ENCODE peak calls at places on chromosomes 16 and 17, in five cellular contexts. One of them, this sample, is unnamed.

GRCh38 chr17:80385046-80385445 is 29.9 kb upstream of the ENDOV start:
- DNase-seq in breast epithelium: no peak
- DNase-seq in anterior cingulate cortex: no peak
- DNase-seq in RWPE2: no peak
- DNase-seq in EH: no peak
- DNase-seq in this sample: no peak

GRCh38 chr16:68068926-68069325 is 16.2 kb upstream of the NFATC3 start:
- DNase-seq in breast epithelium: no peak
- DNase-seq in anterior cingulate cortex: no peak
- DNase-seq in RWPE2: no peak
- DNase-seq in EH: no peak
- DNase-seq in this sample: no peak

GRCh38 chr17:17988427-17988945 is 15.8 kb downstream of the DRC3 start:
- DNase-seq in breast epithelium: no peak
- DNase-seq in anterior cingulate cortex: no peak
- DNase-seq in RWPE2: no peak
- DNase-seq in EH: no peak
- DNase-seq in this sample: no peak

GRCh38 chr16:10514369-10515055 is 65.9 kb downstream of the EMP2 start:
- DNase-seq in breast epithelium: no peak
- DNase-seq in anterior cingulate cortex: no peak
- DNase-seq in RWPE2: no peak
- DNase-seq in EH: peak
- DNase-seq in this sample: no peak

GRCh38 chr16:648071-648785 is 937 bp upstream of the WDR90 start:
- DNase-seq in breast epithelium: no peak
- DNase-seq in anterior cingulate cortex: no peak
- DNase-seq in RWPE2: no peak
- DNase-seq in EH: peak
- DNase-seq in this sample: no peak

GRCh38 chr16:51657844-51658243 is 506.8 kb upstream of the SALL1 start:
- DNase-seq in breast epithelium: no peak
- DNase-seq in anterior cingulate cortex: no peak
- DNase-seq in RWPE2: no peak
- DNase-seq in EH: no peak
- DNase-seq in this sample: no peak

GRCh38 chr17:29061036-29061435 is 18.1 kb downstream of the PIPOX start:
- DNase-seq in breast epithelium: no peak
- DNase-seq in anterior cingulate cortex: no peak
- DNase-seq in RWPE2: no peak
- DNase-seq in EH: no peak
- DNase-seq in this sample: no peak

GRCh38 chr17:10622610-10623485 is 34.3 kb downstream of the MYH3 start:
- DNase-seq in breast epithelium: no peak
- DNase-seq in anterior cingulate cortex: no peak
- DNase-seq in RWPE2: no peak
- DNase-seq in EH: peak
- DNase-seq in this sample: no peak

GRCh38 chr17:1461193-1461944 is 5.3 kb upstream of the CRK start:
- DNase-seq in breast epithelium: no peak
- DNase-seq in anterior cingulate cortex: no peak
- DNase-seq in RWPE2: no peak
- DNase-seq in EH: peak
- DNase-seq in this sample: no peak

GRCh38 chr17:18950944-18951905 is 740 bp upstream of the SLC5A10 start:
- DNase-seq in breast epithelium: no peak
- DNase-seq in anterior cingulate cortex: no peak
- DNase-seq in RWPE2: no peak
- DNase-seq in EH: no peak
- DNase-seq in this sample: no peak

GRCh38 chr16:87930456-87930855 is 5.9 kb downstream of the CA5A start:
- DNase-seq in breast epithelium: no peak
- DNase-seq in anterior cingulate cortex: no peak
- DNase-seq in RWPE2: no peak
- DNase-seq in EH: no peak
- DNase-seq in this sample: no peak

GRCh38 chr17:48804936-48805411 is 12.1 kb downstream of the TTLL6 start:
- DNase-seq in breast epithelium: peak
- DNase-seq in anterior cingulate cortex: peak
- DNase-seq in RWPE2: no peak
- DNase-seq in EH: peak
- DNase-seq in this sample: no peak

GRCh38 chr17:78383725-78384471 is 5.4 kb downstream of the PGS1 start:
- DNase-seq in breast epithelium: no peak
- DNase-seq in anterior cingulate cortex: no peak
- DNase-seq in RWPE2: peak
- DNase-seq in EH: peak
- DNase-seq in this sample: no peak

GRCh38 chr17:19418312-19418992 is 7.4 kb downstream of the RNF112 start:
- DNase-seq in breast epithelium: no peak
- DNase-seq in anterior cingulate cortex: no peak
- DNase-seq in RWPE2: no peak
- DNase-seq in EH: peak
- DNase-seq in this sample: no peak

GRCh38 chr16:80526418-80527061 is 14.3 kb upstream of the DYNLRB2 start:
- DNase-seq in breast epithelium: no peak
- DNase-seq in anterior cingulate cortex: peak
- DNase-seq in RWPE2: no peak
- DNase-seq in EH: peak
- DNase-seq in this sample: no peak

GRCh38 chr17:72422505-72423285 is 301.9 kb downstream of the SOX9 start:
- DNase-seq in breast epithelium: peak
- DNase-seq in anterior cingulate cortex: no peak
- DNase-seq in RWPE2: peak
- DNase-seq in EH: peak
- DNase-seq in this sample: peak

GRCh38 chr17:43367588-43368242 is 31.1 kb upstream of the ARL4D start:
- DNase-seq in breast epithelium: no peak
- DNase-seq in anterior cingulate cortex: peak
- DNase-seq in RWPE2: no peak
- DNase-seq in EH: peak
- DNase-seq in this sample: no peak

GRCh38 chr16:528111-529011 is 849 bp downstream of the CAPN15 start:
- DNase-seq in breast epithelium: no peak
- DNase-seq in anterior cingulate cortex: no peak
- DNase-seq in RWPE2: no peak
- DNase-seq in EH: peak
- DNase-seq in this sample: no peak

GRCh38 chr16:55528974-55529373 is 20.1 kb downstream of the LPCAT2 start:
- DNase-seq in breast epithelium: no peak
- DNase-seq in anterior cingulate cortex: no peak
- DNase-seq in RWPE2: no peak
- DNase-seq in EH: peak
- DNase-seq in this sample: no peak

GRCh38 chr17:16101440-16101839 is 101.8 kb downstream of the TTC19 start:
- DNase-seq in breast epithelium: no peak
- DNase-seq in anterior cingulate cortex: no peak
- DNase-seq in RWPE2: no peak
- DNase-seq in EH: no peak
- DNase-seq in this sample: no peak

GRCh38 chr16:15660203-15660601 is 10.2 kb downstream of the NDE1 start:
- DNase-seq in breast epithelium: no peak
- DNase-seq in anterior cingulate cortex: no peak
- DNase-seq in RWPE2: no peak
- DNase-seq in EH: no peak
- DNase-seq in this sample: no peak